ENCODE peak calls at places on chromosome 7, in four cellular contexts. J, P, D and X are unnamed samples.

GRCh38 chr7:74604326-74605020 is 53.0 kb upstream of the GTF2I start:
- DNase-seq in J (peak), P (no peak), D (no peak), X (no peak)

GRCh38 chr7:30925913-30926312 is 14.3 kb downstream of the AQP1 start:
- DNase-seq in J (peak), P (no peak), D (no peak), X (no peak)

GRCh38 chr7:2220954-2221353 is 11.8 kb downstream of the MAD1L1 start:
- DNase-seq in J (no peak), P (no peak), D (no peak), X (no peak)

GRCh38 chr7:27097686-27098492 is 2.1 kb upstream of the HOXA1 start:
- DNase-seq in J (no peak), P (no peak), D (no peak), X (no peak)

GRCh38 chr7:157523766-157524421 is 187.1 kb downstream of the DNAJB6 start:
- DNase-seq in J (peak), P (no peak), D (no peak), X (peak)

GRCh38 chr7:51224811-51225581 is 91.6 kb downstream of the COBL start:
- DNase-seq in J (no peak), P (no peak), D (no peak), X (no peak)

GRCh38 chr7:43108255-43109011 is 4.0 kb upstream of the HECW1 start:
- DNase-seq in J (peak), P (no peak), D (no peak), X (peak)

GRCh38 chr7:93622036-93622714 is 47.7 kb upstream of the CALCR start:
- DNase-seq in J (no peak), P (no peak), D (no peak), X (no peak)

GRCh38 chr7:23418046-23418445 is 52.2 kb downstream of the IGF2BP3 start:
- DNase-seq in J (no peak), P (no peak), D (peak), X (no peak)

GRCh38 chr7:45161138-45161537 is 3.5 kb downstream of the RAMP3 start:
- DNase-seq in J (no peak), P (no peak), D (no peak), X (no peak)

GRCh38 chr7:122748195-122748594 is 45.5 kb upstream of the RNF148 start:
- DNase-seq in J (no peak), P (no peak), D (no peak), X (no peak)

GRCh38 chr7:194257-194995 is 2.1 kb downstream of the FAM20C start:
- DNase-seq in J (no peak), P (no peak), D (peak), X (no peak)

GRCh38 chr7:107118109-107118900 is 50.5 kb upstream of the HBP1 start:
- DNase-seq in J (no peak), P (no peak), D (no peak), X (no peak)

GRCh38 chr7:7122701-7123281 is 59.6 kb upstream of the C1GALT1 start:
- DNase-seq in J (no peak), P (peak), D (peak), X (no peak)

GRCh38 chr7:99782012-99782953 is 1.7 kb downstream of the CYP3A4 start:
- DNase-seq in J (no peak), P (no peak), D (no peak), X (no peak)

GRCh38 chr7:5183899-5184298 is 6.1 kb upstream of the WIPI2 start:
- DNase-seq in J (no peak), P (no peak), D (no peak), X (no peak)

GRCh38 chr7:112740667-112741066 is 49.5 kb downstream of the TMEM168 start:
- DNase-seq in J (no peak), P (no peak), D (no peak), X (no peak)

GRCh38 chr7:68980011-68980410 is 618.3 kb upstream of the AUTS2 start:
- DNase-seq in J (no peak), P (no peak), D (no peak), X (no peak)

GRCh38 chr7:114574384-114574783 is 159.8 kb downstream of the FOXP2 start:
- DNase-seq in J (no peak), P (no peak), D (no peak), X (no peak)

DNA sequence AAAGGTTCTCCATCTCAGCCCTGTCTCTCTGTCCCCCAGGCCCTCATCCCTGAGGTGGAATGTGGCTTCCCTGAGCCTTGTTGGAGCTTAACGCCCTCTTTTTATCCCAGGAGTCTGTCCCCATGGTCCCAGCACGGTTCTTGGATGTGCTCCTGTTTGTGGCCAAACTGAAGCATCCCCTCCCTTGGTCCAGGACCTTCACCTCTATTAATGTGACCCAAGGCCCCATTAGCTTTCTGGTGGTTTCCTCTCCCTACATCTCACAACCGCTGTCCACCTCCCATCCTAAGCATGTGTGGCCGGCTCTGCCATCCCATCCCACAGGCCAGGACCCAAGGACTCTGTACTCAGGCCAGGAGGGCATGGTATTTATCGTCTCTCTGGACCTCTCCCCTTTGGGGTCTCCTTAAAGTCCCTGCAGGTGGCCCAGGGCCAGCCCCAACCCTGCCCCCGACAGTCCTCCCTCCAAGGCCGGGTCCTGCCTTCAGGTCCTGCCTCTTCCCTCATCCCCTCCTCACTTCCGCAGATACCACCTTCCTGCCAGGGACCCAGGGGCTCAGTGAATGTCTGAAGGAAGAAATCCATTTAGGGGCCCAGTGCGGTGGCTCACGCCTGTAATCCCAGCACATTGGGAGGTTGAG is 15.4 kb upstream of the SH2B2 start:
- DNase-seq in J (no peak), P (no peak), D (no peak), X (no peak)
- TF ChIP-seq CTCF in J (no peak), P (no peak), D (no peak), X (no peak)

GRCh38 chr7:127628445-127628844 is 10.5 kb upstream of the PAX4 start:
- DNase-seq in J (no peak), P (no peak), D (no peak), X (no peak)
- TF ChIP-seq CTCF in J (no peak), P (no peak), D (no peak), X (no peak)

GRCh38 chr7:80662252-80662651 is 23.8 kb downstream of the CD36 start:
- DNase-seq in J (no peak), P (no peak), D (no peak), X (no peak)

GRCh38 chr7:80659120-80660055 is 20.9 kb downstream of the CD36 start:
- DNase-seq in J (no peak), P (no peak), D (peak), X (no peak)

GRCh38 chr7:80665526-80665925 is 27.1 kb downstream of the CD36 start:
- DNase-seq in J (no peak), P (no peak), D (no peak), X (no peak)

GRCh38 chr7:80660939-80661338 is 22.5 kb downstream of the CD36 start:
- DNase-seq in J (no peak), P (no peak), D (no peak), X (no peak)

GRCh38 chr7:80661729-80662128 is 23.3 kb downstream of the CD36 start:
- DNase-seq in J (no peak), P (no peak), D (no peak), X (no peak)
- TF ChIP-seq CTCF in J (no peak), P (no peak), D (peak), X (no peak)

DNA sequence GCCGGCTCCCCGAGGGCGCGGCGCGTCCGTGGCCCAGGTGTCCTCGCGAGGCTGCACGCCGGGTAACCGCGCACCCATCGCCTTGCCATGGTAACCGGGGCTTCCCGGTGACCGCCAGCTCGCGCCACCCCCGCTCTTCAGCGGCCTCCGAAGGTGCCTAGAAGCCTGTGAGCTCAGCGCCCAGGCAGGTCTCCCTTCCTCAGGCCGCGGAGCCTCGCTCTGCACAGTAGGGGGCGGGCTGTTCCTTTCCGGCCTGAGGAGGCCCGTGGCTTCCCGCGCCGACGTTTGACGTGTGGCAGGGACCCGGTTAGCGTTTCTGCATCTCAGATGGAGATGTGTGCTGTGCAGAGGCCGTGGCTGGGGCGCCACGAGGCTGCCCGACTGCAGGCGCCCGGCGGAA is 117.1 kb downstream of the DYNC2I1 start:
- DNase-seq in J (no peak), P (no peak), D (no peak), X (no peak)
- TF ChIP-seq CTCF in J (no peak), P (no peak), D (peak), X (no peak)

DNA sequence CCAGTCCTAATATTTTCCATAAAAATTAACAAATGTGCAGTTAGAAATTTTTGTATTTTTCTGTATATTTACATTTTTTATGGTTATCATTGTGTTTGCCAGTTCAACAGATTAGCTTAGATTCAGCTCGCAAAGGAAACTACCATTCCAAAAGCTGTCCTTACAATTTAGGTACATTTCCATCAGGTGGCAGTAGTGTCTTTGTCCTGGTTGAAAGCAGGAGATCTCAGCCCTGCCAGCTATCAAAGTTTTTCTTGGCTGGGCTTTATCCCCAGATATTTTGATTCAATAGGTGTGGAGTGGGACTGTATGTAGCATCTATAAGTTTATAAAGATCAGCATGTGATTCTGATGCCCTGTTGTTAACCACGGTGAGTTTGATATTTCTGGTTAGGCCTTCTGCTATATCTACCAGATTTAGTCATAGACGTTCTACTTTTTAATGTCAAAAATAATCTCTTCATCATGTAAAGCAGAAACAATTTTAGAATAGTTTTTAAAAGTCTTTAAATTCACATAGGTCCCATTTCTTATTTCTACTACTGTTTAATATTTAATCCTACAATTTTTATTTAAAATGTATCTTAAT is 15.5 kb upstream of the ICA1 start:
- DNase-seq in J (no peak), P (no peak), D (no peak), X (no peak)
- TF ChIP-seq CTCF in J (no peak), P (no peak), D (no peak), X (no peak)

GRCh38 chr7:139557857-139558581 is 34.5 kb downstream of the CLEC2L start:
- DNase-seq in J (no peak), P (no peak), D (no peak), X (no peak)
- TF ChIP-seq CTCF in J (no peak), P (no peak), D (no peak), X (no peak)

GRCh38 chr7:130069978-130070899 is at the start of gene KLHDC10:
- DNase-seq in J (peak), P (peak), D (peak), X (peak)
- TF ChIP-seq CTCF in J (no peak), P (no peak), D (no peak), X (no peak)

GRCh38 chr7:104934665-104935064 is 79.3 kb upstream of the KMT2E start:
- DNase-seq in J (no peak), P (no peak), D (no peak), X (no peak)
- TF ChIP-seq CTCF in J (no peak), P (no peak), D (no peak), X (no peak)